ENCODE peak calls at places on chromosome 5, in six cellular contexts. L is H1, U is SK-N-SH, V is GM12878, J is K562, G is HepG2. C is an unnamed sample.
A peak's percentile ranks its signal among the peaks of the same experiment; 100 is the strongest.

GRCh38 chr5:53971096-53971495 is 339.3 kb downstream of the ARL15 start:
- DNase-seq in U (no peak), V (no peak), G (no peak), J (no peak), L (no peak), C (no peak)

GRCh38 chr5:54883374-54884194 is 101.8 kb downstream of the ESM1 start:
- DNase-seq in U (peak; percentile 39), V (no peak), J (peak; percentile 13), L (peak; percentile 39), G (no peak), C (no peak)

GRCh38 chr5:6712136-6712581 is 1.1 kb upstream of the TENT4A start:
- DNase-seq in U (peak; percentile 66), G (peak; percentile 52), V (no peak), L (no peak), J (peak; percentile 53), C (peak; percentile 42)

GRCh38 chr5:82159014-82159413 is 119.1 kb downstream of the RPS23 start:
- DNase-seq in J (no peak), G (no peak), V (no peak), L (no peak), U (no peak), C (no peak)

GRCh38 chr5:67102708-67103107 is 93.9 kb downstream of the CD180 start:
- DNase-seq in V (no peak), L (no peak), U (no peak), J (no peak), G (no peak), C (no peak)

GRCh38 chr5:32507738-32508434 is 63.3 kb upstream of the ZFR start:
- DNase-seq in L (no peak), U (no peak), G (no peak), V (no peak), J (no peak), C (no peak)

GRCh38 chr5:160567031-160567705 is 145.5 kb downstream of the PTTG1 start:
- DNase-seq in L (no peak), J (no peak), G (no peak), V (no peak), U (no peak), C (no peak)

GRCh38 chr5:74934949-74935751 is 69.0 kb upstream of the FAM169A start:
- DNase-seq in J (no peak), U (no peak), L (no peak), G (peak; percentile 46), V (no peak), C (no peak)

GRCh38 chr5:53399921-53400697 is 80.3 kb upstream of the FST start:
- DNase-seq in V (no peak), G (no peak), J (no peak), U (no peak), L (no peak), C (no peak)

GRCh38 chr5:179368806-179369529 is 23.7 kb upstream of the ADAMTS2 start:
- DNase-seq in G (no peak), U (no peak), L (no peak), J (no peak), V (no peak), C (no peak)

GRCh38 chr5:1670342-1670741 is 129.3 kb downstream of the MRPL36 start:
- DNase-seq in U (no peak), L (no peak), G (no peak), V (no peak), J (no peak), C (peak; percentile 31)

GRCh38 chr5:23820764-23821471 is 313.5 kb downstream of the PRDM9 start:
- DNase-seq in G (no peak), V (no peak), U (peak; percentile 1), L (no peak), J (peak; percentile 7), C (no peak)

GRCh38 chr5:52674815-52675545 is 112.7 kb upstream of the ITGA1 start:
- DNase-seq in U (no peak), J (no peak), V (no peak), L (no peak), G (no peak), C (no peak)

GRCh38 chr5:68652507-68652906 is 437.0 kb downstream of the PIK3R1 start:
- DNase-seq in G (no peak), U (no peak), J (no peak), L (no peak), V (no peak), C (no peak)

GRCh38 chr5:71693828-71694427 is 25.1 kb upstream of the CARTPT start:
- DNase-seq in V (no peak), J (peak; percentile 32), U (peak; percentile 61), L (no peak), G (peak; percentile 87), C (no peak)

GRCh38 chr5:114999176-114999575 is 170.5 kb downstream of the TRIM36 start:
- DNase-seq in U (no peak), V (no peak), L (no peak), J (no peak), G (no peak), C (no peak)

GRCh38 chr5:110361501-110361900 is 365.0 kb downstream of the TMEM232 start:
- DNase-seq in J (no peak), L (no peak), G (no peak), U (no peak), V (no peak), C (no peak)

GRCh38 chr5:91182763-91183162 is 200.4 kb downstream of the ARRDC3 start:
- DNase-seq in L (no peak), G (no peak), J (peak; percentile 15), U (no peak), V (no peak), C (peak; percentile 20)

GRCh38 chr5:111231053-111231586 is 6.9 kb downstream of the CAMK4 start:
- DNase-seq in J (no peak), G (no peak), L (no peak), V (no peak), U (no peak), C (no peak)

GRCh38 chr5:96885518-96886338 is 9.4 kb downstream of the ERAP2 start:
- DNase-seq in J (no peak), L (no peak), U (no peak), V (peak; percentile 92), G (no peak), C (no peak)

GRCh38 chr5:78576376-78576775 is 72.2 kb downstream of the LHFPL2 start:
- DNase-seq in J (no peak), V (no peak), U (no peak), L (no peak), G (no peak), C (no peak)

GRCh38 chr5:52181403-52181802 is 606.3 kb upstream of the ITGA1 start:
- DNase-seq in G (no peak), J (no peak), U (no peak), L (no peak), V (no peak), C (no peak)

GRCh38 chr5:143515829-143516228 is 112.3 kb upstream of the NR3C1 start:
- DNase-seq in L (no peak), V (no peak), G (no peak), J (no peak), U (no peak), C (no peak)

GRCh38 chr5:64767959-64768357 is 533 bp downstream of the SREK1IP1 start:
- DNase-seq in L (no peak), G (peak; percentile 3), J (peak; percentile 13), U (no peak), V (no peak), C (no peak)

GRCh38 chr5:2330731-2331130 is 420.7 kb downstream of the IRX2 start:
- DNase-seq in G (no peak), V (no peak), L (no peak), J (no peak), U (no peak), C (no peak)

DNA sequence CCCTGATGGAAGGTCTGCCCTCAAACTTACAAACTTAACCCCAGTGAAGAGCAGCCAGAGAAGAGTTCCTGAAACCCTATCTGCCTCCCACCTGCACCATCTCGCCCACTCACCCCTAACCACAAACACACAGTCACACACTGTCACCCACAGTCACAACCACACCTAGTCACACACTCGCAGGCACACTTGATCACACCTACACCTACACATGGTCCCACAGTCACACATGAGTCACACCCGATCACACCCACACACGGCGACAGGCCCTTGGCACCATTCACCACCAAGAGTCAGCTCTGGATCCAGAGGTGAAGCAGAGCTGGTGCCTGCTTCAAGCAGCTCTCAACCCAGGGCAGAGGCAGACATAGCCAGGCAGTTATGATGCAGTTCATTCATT is 6.1 kb downstream of the TSPAN17 start:
- DNase-seq in G (no peak), L (no peak), J (no peak), U (no peak), V (peak; percentile 12), C (no peak)
- TF ChIP-seq GABPA in G (no peak), L (no peak), J (no peak), U (no peak), V (no peak), C (no peak)

GRCh38 chr5:170523830-170524229 is 20.0 kb downstream of the KCNIP1 start:
- DNase-seq in L (no peak), V (no peak), G (no peak), U (no peak), J (no peak), C (no peak)

GRCh38 chr5:170524576-170524975 is 20.8 kb downstream of the KCNIP1 start:
- DNase-seq in G (no peak), V (no peak), U (no peak), L (no peak), J (no peak), C (no peak)

GRCh38 chr5:170523129-170523497 is 19.3 kb downstream of the KCNIP1 start:
- DNase-seq in G (no peak), V (no peak), L (no peak), J (no peak), U (peak; percentile 72), C (no peak)

GRCh38 chr5:170520319-170520718 is 16.5 kb downstream of the KCNIP1 start:
- DNase-seq in L (no peak), U (no peak), G (no peak), J (no peak), V (no peak), C (no peak)

GRCh38 chr5:170522211-170523128 is 18.6 kb downstream of the KCNIP1 start:
- DNase-seq in V (no peak), J (no peak), L (no peak), U (no peak), G (no peak), C (no peak)
- TF ChIP-seq POLR2AphosphoS5 in V (no peak), J (no peak), L (no peak), U (peak; percentile 40), G (no peak), C (no peak)

DNA sequence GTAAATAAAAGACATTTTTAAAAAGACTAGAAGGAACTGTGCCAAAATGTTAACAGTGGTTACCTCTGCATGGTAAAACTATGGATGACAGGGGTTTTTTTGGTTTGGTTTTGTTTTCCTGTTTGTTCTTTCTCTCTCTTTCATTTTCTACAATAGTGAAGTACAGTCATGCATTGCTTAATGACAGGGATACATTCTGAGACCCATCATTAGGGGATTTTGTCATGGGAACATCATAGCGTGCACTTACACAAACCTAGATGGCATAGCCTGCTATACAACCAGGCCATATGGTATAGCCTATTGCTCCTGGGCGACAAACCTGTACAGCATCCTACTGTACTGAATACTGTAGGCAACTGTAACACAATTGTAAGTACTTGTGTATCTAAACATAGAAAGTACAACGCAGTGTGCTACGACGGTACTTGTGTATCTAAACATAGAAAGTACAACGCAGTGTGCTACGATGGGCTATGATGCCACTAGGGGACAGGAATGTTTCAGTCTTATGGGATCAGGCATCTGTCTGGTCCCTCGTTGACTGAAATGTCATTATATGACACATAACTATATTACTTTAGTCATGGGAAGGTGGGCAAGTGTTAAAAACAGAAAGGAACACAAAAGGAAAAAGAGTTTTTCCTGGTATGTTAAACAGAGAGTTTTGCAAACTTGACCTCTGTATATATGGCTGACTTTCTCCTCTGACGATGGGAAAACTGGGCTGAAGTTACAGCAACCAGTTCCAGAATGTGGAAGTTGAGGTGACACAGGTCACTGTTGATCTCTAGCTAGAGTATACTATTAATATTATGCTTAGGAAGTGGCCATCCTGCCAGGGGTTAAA is 7.4 kb upstream of the ADAM19 start:
- DNase-seq in L (no peak), U (no peak), J (no peak), G (no peak), V (no peak), C (no peak)
- TF ChIP-seq CTCF in L (no peak), U (no peak), J (peak; percentile 34), G (no peak), V (peak; percentile 8), C (no peak)

GRCh38 chr5:171750316-171750788 is 35.3 kb upstream of the SMIM23 start:
- DNase-seq in L (no peak), U (peak; percentile 26), J (peak; percentile 27), V (no peak), G (peak; percentile 4), C (no peak)
- TF ChIP-seq GABPA in L (no peak), U (no peak), J (no peak), V (no peak), G (no peak), C (no peak)

C was measured in HL-60.